ENCODE peak calls at places on chromosomes 13 and 19, in five cellular contexts. G is ACHN, E is occipital lobe, T is GOT3, Y is fibroblast of mammary gland. R is an unnamed sample.

GRCh38 chr19:12930002-12930645 is 3.4 kb downstream of the FARSA start:
- DNase-seq in G (no peak), E (no peak), T (no peak), Y (no peak), R (no peak)

GRCh38 chr13:45518525-45519235 is 53.9 kb downstream of the COG3 start:
- DNase-seq in G (no peak), E (no peak), T (no peak), Y (peak; percentile 71), R (no peak)

GRCh38 chr13:42400188-42400833 is 128.4 kb downstream of the AKAP11 start:
- DNase-seq in G (no peak), E (no peak), T (no peak), Y (no peak), R (no peak)

GRCh38 chr13:39282400-39282972 is 244.2 kb downstream of the NHLRC3 start:
- DNase-seq in G (no peak), E (no peak), T (no peak), Y (no peak), R (no peak)

GRCh38 chr13:48816696-48817095 is 159.0 kb upstream of the FNDC3A start:
- DNase-seq in G (no peak), E (no peak), T (no peak), Y (peak; percentile 45), R (no peak)

GRCh38 chr19:1646931-1647663 is 5.3 kb downstream of the TCF3 start:
- DNase-seq in G (no peak), E (no peak), T (no peak), Y (no peak), R (no peak)

GRCh38 chr19:18160792-18161690 is 8.1 kb downstream of the PIK3R2 start:
- DNase-seq in G (peak; percentile 66), E (peak; percentile 48), T (no peak), Y (peak; percentile 42), R (peak; percentile 90)

GRCh38 chr19:10424011-10424637 is 3.8 kb downstream of the PDE4A start:
- DNase-seq in G (peak; percentile 73), E (peak; percentile 53), T (peak; percentile 28), Y (peak; percentile 71), R (peak; percentile 91)

GRCh38 chr13:94419304-94419943 is 60.1 kb downstream of the DCT start:
- DNase-seq in G (no peak), E (no peak), T (peak; percentile 85), Y (peak; percentile 95), R (no peak)

GRCh38 chr13:50080856-50081105 is 65.5 kb downstream of the KCNRG start:
- DNase-seq in G (peak; percentile 44), E (no peak), T (no peak), Y (peak; percentile 31), R (no peak)

GRCh38 chr13:36163303-36163702 is 32.1 kb upstream of the DCLK1 start:
- DNase-seq in G (no peak), E (no peak), T (no peak), Y (no peak), R (no peak)

GRCh38 chr19:13100031-13100588 is 2.5 kb downstream of the LYL1 start:
- DNase-seq in G (no peak), E (no peak), T (no peak), Y (peak; percentile 30), R (no peak)

GRCh38 chr13:51767100-51767499 is 36.9 kb downstream of the DHRS12 start:
- DNase-seq in G (no peak), E (no peak), T (no peak), Y (no peak), R (no peak)

GRCh38 chr19:14416743-14417214 is 2.4 kb downstream of the DDX39A start:
- DNase-seq in G (no peak), E (no peak), T (no peak), Y (peak; percentile 65), R (no peak)

GRCh38 chr13:28540612-28541011 is 45.7 kb upstream of the FLT1 start:
- DNase-seq in G (no peak), E (no peak), T (no peak), Y (no peak), R (no peak)

GRCh38 chr19:50762554-50762953 is 7.7 kb upstream of the GPR32 start:
- DNase-seq in G (no peak), E (no peak), T (no peak), Y (no peak), R (no peak)

GRCh38 chr19:3945838-3946237 is 13.0 kb downstream of the NMRK2 start:
- DNase-seq in G (no peak), E (no peak), T (no peak), Y (peak; percentile 64), R (no peak)

GRCh38 chr13:45229172-45229571 is 28.3 kb upstream of the KCTD4 start:
- DNase-seq in G (no peak), E (no peak), T (no peak), Y (no peak), R (no peak)

GRCh38 chr13:44763604-44764311 is 187.6 kb upstream of the TSC22D1 start:
- DNase-seq in G (no peak), E (no peak), T (no peak), Y (peak; percentile 54), R (peak; percentile 88)

GRCh38 chr13:108787709-108788394 is 158.4 kb downstream of the MYO16 start:
- DNase-seq in G (no peak), E (no peak), T (no peak), Y (no peak), R (no peak)

GRCh38 chr19:802888-803561 is 5.8 kb downstream of the PTBP1 start:
- DNase-seq in G (no peak), E (no peak), T (no peak), Y (no peak), R (peak; percentile 71)

GRCh38 chr19:47540748-47541147 is 25.9 kb upstream of the NAPA start:
- DNase-seq in G (no peak), E (no peak), T (no peak), Y (peak; percentile 57), R (no peak)

GRCh38 chr19:18379803-18380747 is 5.9 kb upstream of the GDF15 start:
- DNase-seq in G (peak; percentile 90), E (no peak), T (no peak), Y (peak; percentile 98), R (peak; percentile 89)

GRCh38 chr13:109628251-109628699 is 158.1 kb downstream of the IRS2 start:
- DNase-seq in G (no peak), E (no peak), T (no peak), Y (peak; percentile 85), R (no peak)

GRCh38 chr19:33393286-33394005 is 19.9 kb downstream of the CEBPG start:
- DNase-seq in G (no peak), E (no peak), T (no peak), Y (no peak), R (peak; percentile 75)

GRCh38 chr19:4220188-4220587 is 9.1 kb upstream of the EBI3 start:
- DNase-seq in G (no peak), E (no peak), T (no peak), Y (no peak), R (no peak)

GRCh38 chr13:41622545-41623429 is 165.4 kb downstream of the RGCC start:
- DNase-seq in G (no peak), E (no peak), T (no peak), Y (peak; percentile 88), R (no peak)

GRCh38 chr13:113971471-113972231 is 2.2 kb downstream of the C13orf46 start:
- DNase-seq in G (no peak), E (no peak), T (no peak), Y (no peak), R (peak; percentile 70)

R was measured in kidney.